ENCODE peak calls at places on chromosomes 1 and 21, in nine cellular contexts. K is NCI-H1092; S is activated naive CD4-positive, alpha-beta T cell treated with Interleukin-2 at 50 U/mL for 16 hours; T is fibroblast of mammary gland; O is GDM1; A is NCI-H446; E is NCI-H1417; L is effector CD4-positive, alpha-beta T cell; N is D721Med. R is an unnamed sample.
A peak's percentile ranks its signal among the peaks of the same experiment; 100 is the strongest.

GRCh38 chr21:44947111-44947929 is 7.5 kb downstream of the SLX9 start:
- DNase-seq in K (no peak), S (no peak), T (no peak), O (no peak), A (no peak), E (no peak), L (no peak), N (no peak), R (no peak)

GRCh38 chr1:29282924-29283803 is 46.8 kb downstream of the PTPRU start:
- DNase-seq in K (no peak), S (no peak), T (peak; percentile 45), O (no peak), A (no peak), E (no peak), L (no peak), N (no peak), R (no peak)

GRCh38 chr1:32765561-32766327 is 51.4 kb downstream of the YARS1 start:
- DNase-seq in K (peak; percentile 69), S (no peak), T (no peak), O (no peak), A (no peak), E (no peak), L (no peak), N (no peak), R (no peak)

GRCh38 chr1:155645024-155645423 is 35.0 kb downstream of the MSTO1 start:
- DNase-seq in K (no peak), S (no peak), T (peak; percentile 20), O (no peak), A (peak; percentile 33), E (no peak), L (no peak), N (no peak), R (no peak)

GRCh38 chr1:99849413-99849743 is 783 bp upstream of the AGL start:
- DNase-seq in K (no peak), S (peak; percentile 3), T (no peak), O (no peak), A (no peak), E (no peak), L (no peak), N (no peak), R (no peak)

GRCh38 chr21:36381841-36382589 is 3.2 kb upstream of the CHAF1B start:
- DNase-seq in K (no peak), S (no peak), T (peak; percentile 41), O (no peak), A (no peak), E (no peak), L (no peak), N (no peak), R (no peak)

GRCh38 chr1:21896026-21896425 is 41.1 kb downstream of the HSPG2 start:
- DNase-seq in K (no peak), S (no peak), T (no peak), O (no peak), A (no peak), E (no peak), L (no peak), N (no peak), R (no peak)

GRCh38 chr1:17553970-17554369 is 14.5 kb downstream of the ARHGEF10L start:
- DNase-seq in K (no peak), S (no peak), T (peak; percentile 77), O (no peak), A (no peak), E (no peak), L (no peak), N (no peak), R (no peak)

GRCh38 chr1:67708606-67709005 is 23.6 kb downstream of the GADD45A start:
- DNase-seq in K (no peak), S (no peak), T (no peak), O (no peak), A (no peak), E (no peak), L (no peak), N (no peak), R (no peak)

GRCh38 chr1:48061162-48062136 is 64.3 kb upstream of the TRABD2B start:
- DNase-seq in K (no peak), S (no peak), T (peak; percentile 67), O (no peak), A (no peak), E (peak; percentile 78), L (no peak), N (no peak), R (no peak)

R was measured in kidney epithelial cell.